ENCODE peak calls at places on chromosome 15, in five cellular contexts. F, R, E, P and V are unnamed samples.

GRCh38 chr15:93265046-93265658 is 176.1 kb upstream of the RGMA start:
- DNase-seq in P (no peak), E (no peak), R (no peak), F (no peak), V (no peak)

GRCh38 chr15:74399511-74400312 is 32.3 kb upstream of the CYP11A1 start:
- DNase-seq in F (peak; percentile 82), R (no peak), P (no peak), E (no peak), V (peak; percentile 54)

GRCh38 chr15:58639002-58639756 is 110.3 kb downstream of the ADAM10 start:
- DNase-seq in E (no peak), R (no peak), F (no peak), P (no peak), V (no peak)

GRCh38 chr15:67548862-67549651 is 6.6 kb downstream of the MAP2K5 start:
- DNase-seq in F (peak; percentile 87), P (no peak), E (peak; percentile 64), R (no peak), V (no peak)

GRCh38 chr15:95770191-95770590 is 560.3 kb upstream of the NR2F2 start:
- DNase-seq in P (no peak), E (no peak), F (no peak), R (no peak), V (peak; percentile 56)

GRCh38 chr15:31326729-31327673 is at the start of gene KLF13:
- DNase-seq in F (no peak), R (peak; percentile 68), E (peak; percentile 62), P (no peak), V (no peak)

GRCh38 chr15:38471974-38472373 is 18.0 kb downstream of the FAM98B start:
- DNase-seq in F (no peak), E (no peak), P (no peak), R (no peak), V (no peak)

GRCh38 chr15:96406701-96407100 is 76.2 kb downstream of the NR2F2 start:
- DNase-seq in E (no peak), F (no peak), P (no peak), R (no peak), V (no peak)

GRCh38 chr15:98231696-98232440 is 271.4 kb downstream of the ARRDC4 start:
- DNase-seq in P (no peak), E (no peak), F (no peak), R (no peak), V (no peak)

GRCh38 chr15:51227967-51228783 is 110.2 kb downstream of the CYP19A1 start:
- DNase-seq in R (no peak), P (no peak), E (peak; percentile 25), F (peak; percentile 37), V (peak; percentile 53)

GRCh38 chr15:82058026-82058425 is 12.2 kb upstream of the MEX3B start:
- DNase-seq in P (no peak), E (no peak), R (no peak), F (no peak), V (no peak)

GRCh38 chr15:83475551-83475950 is 28.4 kb downstream of the SH3GL3 start:
- DNase-seq in R (no peak), E (no peak), P (no peak), F (no peak), V (no peak)

GRCh38 chr15:65286069-65286703 is 497 bp downstream of the PARP16 start:
- DNase-seq in F (no peak), E (no peak), P (no peak), R (no peak), V (no peak)

GRCh38 chr15:91021516-91022074 is 799 bp downstream of the VPS33B start:
- DNase-seq in F (no peak), E (no peak), R (no peak), P (no peak), V (no peak)

GRCh38 chr15:48963524-48964113 is at the start of gene SHC4:
- DNase-seq in P (peak; percentile 65), E (peak; percentile 80), R (no peak), F (peak; percentile 27), V (peak; percentile 59)

GRCh38 chr15:73650387-73651126 is 17.4 kb upstream of the NPTN start:
- DNase-seq in F (peak; percentile 25), R (no peak), E (no peak), P (no peak), V (peak; percentile 43)

GRCh38 chr15:40150163-40150925 is 10.5 kb upstream of the BUB1B start:
- DNase-seq in E (no peak), F (peak; percentile 25), R (no peak), P (no peak), V (peak; percentile 82)

GRCh38 chr15:51076898-51077564 is 17.7 kb downstream of the TNFAIP8L3 start:
- DNase-seq in P (peak; percentile 50), R (no peak), E (no peak), F (no peak), V (no peak)

GRCh38 chr15:69540622-69541021 is 88.0 kb downstream of the RPLP1 start:
- DNase-seq in F (no peak), E (no peak), R (no peak), P (no peak), V (no peak)

GRCh38 chr15:22232675-22233074 is 152.3 kb downstream of the OR4M2 start:
- DNase-seq in P (no peak), E (no peak), R (no peak), F (no peak), V (no peak)

GRCh38 chr15:34065261-34065660 is 26.3 kb upstream of the AVEN start:
- DNase-seq in R (no peak), E (no peak), F (no peak), P (no peak), V (no peak)

GRCh38 chr15:94576889-94577533 is 345.6 kb downstream of the MCTP2 start:
- DNase-seq in F (peak; percentile 70), P (no peak), R (no peak), E (no peak), V (peak; percentile 8)

GRCh38 chr15:27834684-27835083 is 264.4 kb downstream of the OCA2 start:
- DNase-seq in F (no peak), E (no peak), P (no peak), R (no peak), V (no peak)

GRCh38 chr15:51286816-51287215 is 51.6 kb downstream of the CYP19A1 start:
- DNase-seq in P (no peak), R (no peak), E (no peak), F (no peak), V (peak; percentile 16)

GRCh38 chr15:65339926-65340325 is 35.4 kb downstream of the RNU5B-1 start:
- DNase-seq in R (no peak), F (peak; percentile 70), P (no peak), E (no peak), V (no peak)

GRCh38 chr15:97978408-97979130 is 18.1 kb downstream of the ARRDC4 start:
- DNase-seq in F (no peak), E (no peak), P (no peak), R (no peak), V (no peak)

GRCh38 chr15:32905481-32905880 is 187.7 kb downstream of the GREM1 start:
- DNase-seq in F (no peak), P (no peak), E (no peak), R (no peak), V (no peak)

GRCh38 chr15:94743668-94744067 is 512.3 kb downstream of the MCTP2 start:
- DNase-seq in F (no peak), E (no peak), P (peak; percentile 18), R (no peak), V (no peak)

GRCh38 chr15:67992834-67993233 is 61.3 kb upstream of the PIAS1 start:
- DNase-seq in E (no peak), F (no peak), P (no peak), R (no peak), V (no peak)